ENCODE peak calls at places on chromosomes 4 and X, in five cellular contexts. J, N, K, F and A are unnamed samples.

GRCh38 chr4:147576084-147576483 is 41.1 kb upstream of the TMEM184C start:
- DNase-seq in J (no peak), F (no peak), N (no peak), K (no peak), A (no peak)

GRCh38 chr4:110953191-110953590 is 330.3 kb upstream of the PITX2 start:
- DNase-seq in N (no peak), J (no peak), F (no peak), K (no peak), A (no peak)

GRCh38 chr4:114606240-114606639 is 7.6 kb downstream of the UGT8 start:
- DNase-seq in K (no peak), F (no peak), J (no peak), N (no peak), A (no peak)

GRCh38 chr4:66639361-66639760 is 905.9 kb downstream of the CENPC start:
- DNase-seq in J (no peak), K (no peak), N (no peak), F (peak), A (no peak)

GRCh38 chr4:8451440-8452182 is 11.0 kb downstream of the TRMT44 start:
- DNase-seq in K (no peak), J (no peak), F (no peak), N (no peak), A (no peak)

GRCh38 chr4:48985976-48986653 is at the start of gene CWH43:
- DNase-seq in F (no peak), J (no peak), N (no peak), K (no peak), A (no peak)

GRCh38 chrX:130672214-130672613 is 230.8 kb downstream of the ENOX2 start:
- DNase-seq in J (no peak), F (no peak), K (no peak), N (no peak), A (no peak)

GRCh38 chr4:142984871-142985585 is 138.9 kb upstream of the INPP4B start:
- DNase-seq in J (no peak), N (no peak), K (no peak), F (peak), A (no peak)

GRCh38 chr4:179465131-179465797 is 2023.0 kb upstream of the AGA start:
- DNase-seq in N (no peak), K (no peak), J (no peak), F (peak), A (no peak)